ENCODE peak calls at places on chromosomes 6 and 20, in five cellular contexts. V is neuronal stem cell, Z is psoas muscle, E is tibial artery, N is upper lobe of left lung. Q is an unnamed sample.

GRCh38 chr6:166418691-166419143 is 36.0 kb upstream of the MPC1 start:
- DNase-seq in E (peak), N (no peak), V (no peak), Z (no peak), Q (no peak)

GRCh38 chr6:89260832-89261231 is 43.7 kb upstream of the GABRR1 start:
- DNase-seq in N (no peak), V (no peak), E (no peak), Z (no peak), Q (no peak)

GRCh38 chr20:44768256-44768655 is 22.6 kb downstream of the KCNK15 start:
- DNase-seq in N (peak), V (no peak), Z (no peak), E (no peak), Q (no peak)

GRCh38 chr6:169097336-169098052 is 156.2 kb downstream of the THBS2 start:
- DNase-seq in E (no peak), V (peak), N (no peak), Z (no peak), Q (no peak)

GRCh38 chr6:71908162-71908765 is 21.9 kb downstream of the RIMS1 start:
- DNase-seq in V (no peak), E (no peak), N (no peak), Z (no peak), Q (no peak)

GRCh38 chr20:41366546-41367392 is at the start of gene EMILIN3:
- DNase-seq in E (no peak), Z (no peak), N (peak), V (peak), Q (no peak)

GRCh38 chr6:135586844-135587243 is 89.3 kb upstream of the AHI1 start:
- DNase-seq in N (no peak), E (no peak), Z (no peak), V (no peak), Q (no peak)

GRCh38 chr6:43471399-43471798 is 6.0 kb upstream of the TJAP1 start:
- DNase-seq in N (no peak), V (no peak), Z (no peak), E (no peak), Q (no peak)

GRCh38 chr20:41671143-41671542 is 53.0 kb upstream of the CHD6 start:
- DNase-seq in E (no peak), V (no peak), N (no peak), Z (no peak), Q (no peak)

GRCh38 chr6:88365230-88365629 is 199.1 kb upstream of the CNR1 start:
- DNase-seq in V (no peak), Z (no peak), N (no peak), E (no peak), Q (no peak)

DNA sequence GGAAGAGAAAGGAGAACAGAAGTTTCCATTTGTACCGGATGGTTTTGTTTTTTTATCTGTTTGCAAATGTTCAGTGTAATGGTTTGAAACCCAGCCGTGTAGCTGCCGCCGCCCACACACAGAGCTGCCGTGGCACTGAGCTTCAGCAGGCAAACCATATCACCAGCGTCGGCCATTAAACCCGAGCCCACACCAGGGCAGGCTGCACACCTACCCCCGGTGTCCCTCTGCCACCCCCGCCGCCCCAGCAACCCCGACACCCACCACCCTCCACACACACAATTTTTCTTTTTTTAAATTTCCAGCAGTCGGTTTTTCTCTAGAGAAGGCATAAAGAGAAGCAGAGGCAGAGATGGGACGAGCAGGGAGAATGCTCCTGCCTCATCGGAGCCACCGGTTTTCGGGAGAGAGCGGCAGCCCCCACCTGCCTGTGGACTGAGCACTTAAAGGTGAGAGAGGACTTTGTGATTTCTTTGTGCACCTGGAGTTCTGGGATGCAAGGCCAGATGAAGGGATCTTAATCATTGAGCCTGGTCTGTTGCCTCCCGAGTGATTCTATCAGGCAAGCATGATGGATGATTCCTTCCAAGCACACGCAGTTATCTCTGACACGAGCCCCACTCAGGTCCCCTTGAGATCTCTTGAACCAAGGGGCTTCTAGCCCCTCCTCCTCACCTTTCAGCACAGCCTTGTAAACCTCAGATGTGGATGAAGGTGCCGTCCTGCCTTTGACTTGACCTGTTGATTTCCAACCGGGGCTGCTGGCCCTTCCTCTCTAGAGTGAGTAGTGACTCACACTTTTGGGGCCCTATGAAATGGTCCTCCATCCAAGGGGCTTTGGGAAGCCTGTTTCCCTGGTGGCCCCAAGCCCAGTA is 17.5 kb upstream of the ZNF831 start:
- DNase-seq in E (peak), N (peak), V (no peak), Z (no peak), Q (no peak)
- H3K27ac ChIP-seq in E (peak), N (peak), V (no peak), Z (no peak), Q (no peak)

GRCh38 chr6:73722318-73723060 is 26.5 kb downstream of the CD109 start:
- DNase-seq in N (no peak), V (no peak), E (no peak), Z (no peak), Q (no peak)
- H3K4me3 ChIP-seq in N (no peak), V (no peak), E (no peak), Z (no peak), Q (no peak)

GRCh38 chr6:122408697-122409458 is 9.4 kb downstream of the HSF2 start:
- DNase-seq in N (no peak), Z (no peak), V (no peak), E (no peak), Q (no peak)
- H3K27ac ChIP-seq in N (no peak), Z (peak), V (no peak), E (no peak), Q (no peak)

GRCh38 chr6:96491926-96492325 is 29.7 kb upstream of the UFL1 start:
- DNase-seq in E (no peak), V (no peak), N (no peak), Z (no peak), Q (no peak)
- H3K4me3 ChIP-seq in E (no peak), V (no peak), N (no peak), Z (no peak), Q (no peak)

GRCh38 chr6:20826378-20826777 is 292.1 kb downstream of the CDKAL1 start:
- DNase-seq in N (no peak), Z (no peak), E (no peak), V (no peak), Q (no peak)

GRCh38 chr6:20830576-20830975 is 296.3 kb downstream of the CDKAL1 start:
- DNase-seq in E (no peak), V (no peak), Z (no peak), N (no peak), Q (no peak)

GRCh38 chr6:20827798-20828197 is 293.5 kb downstream of the CDKAL1 start:
- DNase-seq in N (no peak), V (no peak), E (no peak), Z (no peak), Q (no peak)
- H3K27ac ChIP-seq in N (no peak), V (no peak), E (peak), Z (no peak), Q (no peak)